ENCODE peak calls at places on chromosomes 3 and 15, in seven cellular contexts. R, Y, L, N, K, C and O are unnamed samples.

GRCh38 chr3:76456322-76456721 is 583.6 kb upstream of the ROBO2 start:
- DNase-seq in R (no peak), Y (no peak), L (no peak), N (no peak), K (no peak), C (no peak), O (no peak)

GRCh38 chr3:190909908-190910307 is 47.4 kb upstream of the GMNC start:
- DNase-seq in R (no peak), Y (no peak), L (no peak), N (no peak), K (no peak), C (no peak), O (no peak)

GRCh38 chr3:187209501-187209900 is 12.2 kb downstream of the RTP1 start:
- DNase-seq in R (no peak), Y (no peak), L (no peak), N (no peak), K (no peak), C (no peak), O (no peak)

GRCh38 chr3:179146911-179147570 is 1.1 kb upstream of the PIK3CA start:
- DNase-seq in R (peak), Y (peak), L (peak), N (peak), K (no peak), C (no peak), O (peak)

GRCh38 chr15:77010312-77010686 is 15.4 kb downstream of the PSTPIP1 start:
- DNase-seq in R (no peak), Y (no peak), L (no peak), N (no peak), K (no peak), C (no peak), O (no peak)

GRCh38 chr15:76060098-76060989 is 559 bp downstream of the TMEM266 start:
- DNase-seq in R (no peak), Y (no peak), L (no peak), N (peak), K (no peak), C (no peak), O (no peak)

GRCh38 chr15:57969355-57969754 is 96.2 kb downstream of the ALDH1A2 start:
- DNase-seq in R (peak), Y (no peak), L (no peak), N (no peak), K (no peak), C (no peak), O (no peak)

GRCh38 chr3:44530957-44531356 is 24.0 kb upstream of the ZKSCAN7 start:
- DNase-seq in R (no peak), Y (no peak), L (no peak), N (no peak), K (no peak), C (no peak), O (no peak)

GRCh38 chr15:60396560-60396963 is 1.2 kb downstream of the ANXA2 start:
- DNase-seq in R (no peak), Y (no peak), L (no peak), N (no peak), K (no peak), C (no peak), O (peak)

GRCh38 chr3:149965278-149965677 is 5.4 kb downstream of the PFN2 start:
- DNase-seq in R (no peak), Y (no peak), L (no peak), N (no peak), K (no peak), C (no peak), O (peak)

GRCh38 chr3:7960601-7961000 is 541.0 kb upstream of the LMCD1 start:
- DNase-seq in R (no peak), Y (no peak), L (no peak), N (no peak), K (no peak), C (no peak), O (no peak)

GRCh38 chr15:59330649-59331048 is 42.0 kb downstream of the MYO1E start:
- DNase-seq in R (no peak), Y (no peak), L (no peak), N (no peak), K (no peak), C (no peak), O (no peak)

GRCh38 chr3:100001514-100002270 is 112.6 kb downstream of the FILIP1L start:
- DNase-seq in R (peak), Y (no peak), L (no peak), N (no peak), K (no peak), C (no peak), O (peak)

GRCh38 chr3:120801484-120801883 is 58.9 kb downstream of the GTF2E1 start:
- DNase-seq in R (no peak), Y (no peak), L (no peak), N (no peak), K (no peak), C (no peak), O (no peak)

GRCh38 chr3:171358891-171359218 is 101.3 kb downstream of the TNIK start:
- DNase-seq in R (no peak), Y (no peak), L (peak), N (no peak), K (no peak), C (no peak), O (no peak)